ENCODE peak calls at places on chromosomes 13 and 19, in six cellular contexts. One of them, this sample, is unnamed.
A peak's percentile ranks its signal among the peaks of the same experiment; 100 is the strongest.

GRCh38 chr13:86572115-86572514 is 772.9 kb upstream of the SLITRK6 start:
- DNase-seq in amniotic stem cell: no peak
- DNase-seq in NCI-H1092: no peak
- DNase-seq in effector CD4-positive, alpha-beta T cell: no peak
- DNase-seq in naive thymus-derived CD4-positive, alpha-beta T cell: no peak
- DNase-seq in GM13977: no peak
- DNase-seq in this sample: no peak

GRCh38 chr19:40348961-40349507 is 539 bp downstream of the PLD3 start:
- DNase-seq in amniotic stem cell: no peak
- DNase-seq in NCI-H1092: peak; percentile 3
- DNase-seq in effector CD4-positive, alpha-beta T cell: no peak
- DNase-seq in naive thymus-derived CD4-positive, alpha-beta T cell: peak; percentile 20
- DNase-seq in GM13977: no peak
- DNase-seq in this sample: no peak

GRCh38 chr19:16084067-16084685 is 7.9 kb downstream of the TPM4 start:
- DNase-seq in amniotic stem cell: no peak
- DNase-seq in NCI-H1092: no peak
- DNase-seq in effector CD4-positive, alpha-beta T cell: no peak
- DNase-seq in naive thymus-derived CD4-positive, alpha-beta T cell: no peak
- DNase-seq in GM13977: no peak
- DNase-seq in this sample: no peak

GRCh38 chr19:48656840-48657474 is 11.0 kb upstream of the CA11 start:
- DNase-seq in amniotic stem cell: peak; percentile 47
- DNase-seq in NCI-H1092: no peak
- DNase-seq in effector CD4-positive, alpha-beta T cell: no peak
- DNase-seq in naive thymus-derived CD4-positive, alpha-beta T cell: no peak
- DNase-seq in GM13977: no peak
- DNase-seq in this sample: no peak

GRCh38 chr13:29435125-29435911 is 160.2 kb downstream of the SLC7A1 start:
- DNase-seq in amniotic stem cell: peak; percentile 39
- DNase-seq in NCI-H1092: no peak
- DNase-seq in effector CD4-positive, alpha-beta T cell: no peak
- DNase-seq in naive thymus-derived CD4-positive, alpha-beta T cell: no peak
- DNase-seq in GM13977: no peak
- DNase-seq in this sample: no peak

GRCh38 chr13:97434417-97435296 is 688 bp downstream of the RAP2A start:
- DNase-seq in amniotic stem cell: no peak
- DNase-seq in NCI-H1092: no peak
- DNase-seq in effector CD4-positive, alpha-beta T cell: peak; percentile 27
- DNase-seq in naive thymus-derived CD4-positive, alpha-beta T cell: peak; percentile 68
- DNase-seq in GM13977: no peak
- DNase-seq in this sample: peak; percentile 24

GRCh38 chr19:41699968-41700323 is 8.5 kb upstream of the CEACAM5 start:
- DNase-seq in amniotic stem cell: no peak
- DNase-seq in NCI-H1092: no peak
- DNase-seq in effector CD4-positive, alpha-beta T cell: no peak
- DNase-seq in naive thymus-derived CD4-positive, alpha-beta T cell: no peak
- DNase-seq in GM13977: no peak
- DNase-seq in this sample: no peak

GRCh38 chr13:97058417-97058816 is 64.1 kb upstream of the OXGR1 start:
- DNase-seq in amniotic stem cell: no peak
- DNase-seq in NCI-H1092: no peak
- DNase-seq in effector CD4-positive, alpha-beta T cell: no peak
- DNase-seq in naive thymus-derived CD4-positive, alpha-beta T cell: no peak
- DNase-seq in GM13977: no peak
- DNase-seq in this sample: no peak

GRCh38 chr13:45362939-45363338 is 22.0 kb upstream of the TPT1 start:
- DNase-seq in amniotic stem cell: no peak
- DNase-seq in NCI-H1092: no peak
- DNase-seq in effector CD4-positive, alpha-beta T cell: no peak
- DNase-seq in naive thymus-derived CD4-positive, alpha-beta T cell: no peak
- DNase-seq in GM13977: no peak
- DNase-seq in this sample: no peak

GRCh38 chr13:52809310-52809769 is 39.1 kb downstream of the PCDH8 start:
- DNase-seq in amniotic stem cell: no peak
- DNase-seq in NCI-H1092: peak; percentile 38
- DNase-seq in effector CD4-positive, alpha-beta T cell: no peak
- DNase-seq in naive thymus-derived CD4-positive, alpha-beta T cell: no peak
- DNase-seq in GM13977: peak; percentile 83
- DNase-seq in this sample: no peak

GRCh38 chr13:39408512-39408911 is 194.5 kb downstream of the LHFPL6 start:
- DNase-seq in amniotic stem cell: no peak
- DNase-seq in NCI-H1092: no peak
- DNase-seq in effector CD4-positive, alpha-beta T cell: no peak
- DNase-seq in naive thymus-derived CD4-positive, alpha-beta T cell: no peak
- DNase-seq in GM13977: no peak
- DNase-seq in this sample: no peak

GRCh38 chr19:53597023-53597422 is 34.8 kb upstream of the DPRX start:
- DNase-seq in amniotic stem cell: no peak
- DNase-seq in NCI-H1092: no peak
- DNase-seq in effector CD4-positive, alpha-beta T cell: no peak
- DNase-seq in naive thymus-derived CD4-positive, alpha-beta T cell: no peak
- DNase-seq in GM13977: no peak
- DNase-seq in this sample: no peak

This sample was measured in T-cell.